ENCODE peak calls at places on chromosomes 12 and 14, in nine cellular contexts. One of them, this sample, is unnamed.

GRCh38 chr14:72879431-72879830 is 14.5 kb downstream of the DPF3 start:
- DNase-seq in tibial artery: no peak
- DNase-seq in mesothelial cell of epicardium: no peak
- DNase-seq in ascending aorta: no peak
- DNase-seq in neural crest cell: no peak
- DNase-seq in pancreas: no peak
- DNase-seq in GM12865: no peak
- DNase-seq in NB4: no peak
- DNase-seq in IMR-90: no peak
- DNase-seq in this sample: no peak

GRCh38 chr14:60183724-60184596 is 18.8 kb upstream of the DHRS7 start:
- DNase-seq in pancreas: no peak
- DNase-seq in GM12865: peak; percentile 82
- DNase-seq in ascending aorta: no peak
- DNase-seq in mesothelial cell of epicardium: no peak
- DNase-seq in IMR-90: peak; percentile 77
- DNase-seq in NB4: peak; percentile 75
- DNase-seq in tibial artery: no peak
- DNase-seq in neural crest cell: peak; percentile 13
- DNase-seq in this sample: peak; percentile 18

GRCh38 chr12:87930652-87931051 is 98.5 kb downstream of the C12orf50 start:
- DNase-seq in tibial artery: no peak
- DNase-seq in GM12865: no peak
- DNase-seq in mesothelial cell of epicardium: no peak
- DNase-seq in ascending aorta: no peak
- DNase-seq in IMR-90: no peak
- DNase-seq in NB4: no peak
- DNase-seq in neural crest cell: no peak
- DNase-seq in pancreas: no peak
- DNase-seq in this sample: no peak

GRCh38 chr14:50871223-50871622 is 630 bp upstream of the ABHD12B start:
- DNase-seq in mesothelial cell of epicardium: no peak
- DNase-seq in ascending aorta: no peak
- DNase-seq in tibial artery: no peak
- DNase-seq in GM12865: no peak
- DNase-seq in IMR-90: no peak
- DNase-seq in pancreas: no peak
- DNase-seq in neural crest cell: no peak
- DNase-seq in NB4: no peak
- DNase-seq in this sample: no peak

GRCh38 chr12:91786490-91787272 is 359.0 kb downstream of the BTG1 start:
- DNase-seq in pancreas: no peak
- DNase-seq in mesothelial cell of epicardium: no peak
- DNase-seq in tibial artery: no peak
- DNase-seq in GM12865: no peak
- DNase-seq in ascending aorta: no peak
- DNase-seq in neural crest cell: no peak
- DNase-seq in IMR-90: no peak
- DNase-seq in NB4: no peak
- DNase-seq in this sample: no peak

GRCh38 chr12:9244894-9245293 is 36.7 kb upstream of the PZP start:
- DNase-seq in pancreas: peak; percentile 24
- DNase-seq in ascending aorta: no peak
- DNase-seq in tibial artery: no peak
- DNase-seq in NB4: no peak
- DNase-seq in GM12865: peak; percentile 68
- DNase-seq in mesothelial cell of epicardium: no peak
- DNase-seq in IMR-90: no peak
- DNase-seq in neural crest cell: no peak
- DNase-seq in this sample: peak; percentile 83

GRCh38 chr14:31921741-31922140 is 155.4 kb upstream of the ARHGAP5 start:
- DNase-seq in NB4: no peak
- DNase-seq in mesothelial cell of epicardium: no peak
- DNase-seq in tibial artery: no peak
- DNase-seq in IMR-90: no peak
- DNase-seq in pancreas: no peak
- DNase-seq in ascending aorta: no peak
- DNase-seq in neural crest cell: no peak
- DNase-seq in GM12865: no peak
- DNase-seq in this sample: no peak

GRCh38 chr14:62373889-62374394 is 611.7 kb downstream of the SNAPC1 start:
- DNase-seq in pancreas: no peak
- DNase-seq in neural crest cell: no peak
- DNase-seq in tibial artery: no peak
- DNase-seq in IMR-90: peak; percentile 3
- DNase-seq in GM12865: no peak
- DNase-seq in mesothelial cell of epicardium: no peak
- DNase-seq in NB4: no peak
- DNase-seq in ascending aorta: no peak
- DNase-seq in this sample: no peak

GRCh38 chr12:18567787-18568186 is 170.0 kb downstream of the PLCZ1 start:
- DNase-seq in tibial artery: no peak
- DNase-seq in ascending aorta: no peak
- DNase-seq in pancreas: no peak
- DNase-seq in neural crest cell: no peak
- DNase-seq in mesothelial cell of epicardium: no peak
- DNase-seq in NB4: no peak
- DNase-seq in IMR-90: no peak
- DNase-seq in GM12865: no peak
- DNase-seq in this sample: no peak

GRCh38 chr12:67034110-67034879 is 234.9 kb upstream of the CAND1 start:
- DNase-seq in GM12865: no peak
- DNase-seq in NB4: no peak
- DNase-seq in mesothelial cell of epicardium: no peak
- DNase-seq in IMR-90: peak; percentile 2
- DNase-seq in tibial artery: no peak
- DNase-seq in pancreas: peak; percentile 21
- DNase-seq in neural crest cell: no peak
- DNase-seq in ascending aorta: no peak
- DNase-seq in this sample: peak; percentile 16

GRCh38 chr14:28704153-28704552 is 62.4 kb upstream of the FOXG1 start:
- DNase-seq in ascending aorta: no peak
- DNase-seq in pancreas: no peak
- DNase-seq in IMR-90: no peak
- DNase-seq in neural crest cell: no peak
- DNase-seq in GM12865: no peak
- DNase-seq in mesothelial cell of epicardium: no peak
- DNase-seq in tibial artery: no peak
- DNase-seq in NB4: no peak
- DNase-seq in this sample: no peak

GRCh38 chr12:12796928-12797788 is 11.7 kb downstream of the APOLD1 start:
- DNase-seq in mesothelial cell of epicardium: no peak
- DNase-seq in NB4: no peak
- DNase-seq in ascending aorta: no peak
- DNase-seq in GM12865: no peak
- DNase-seq in tibial artery: no peak
- DNase-seq in pancreas: no peak
- DNase-seq in neural crest cell: no peak
- DNase-seq in IMR-90: no peak
- DNase-seq in this sample: no peak

DNA sequence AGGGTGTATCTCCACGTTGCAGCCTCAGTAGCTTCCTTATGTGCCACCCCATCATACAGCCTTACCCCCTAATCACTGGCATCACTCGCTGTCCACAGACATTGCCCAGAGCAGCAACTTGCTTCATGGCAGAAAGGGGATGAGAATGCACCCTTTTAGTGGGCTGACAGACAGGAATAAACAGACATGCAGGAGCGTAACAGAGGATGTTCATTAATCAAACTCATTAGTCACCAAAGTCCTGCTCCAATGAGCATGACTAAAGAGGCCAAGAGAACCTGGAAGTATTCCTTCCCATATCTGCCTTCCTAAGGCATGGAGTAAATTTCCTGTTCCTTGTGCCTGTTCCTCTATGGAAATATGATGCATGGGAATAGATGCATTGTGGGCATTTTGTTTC is 197.0 kb downstream of the PHLDA1 start:
- DNase-seq in GM12865: no peak
- DNase-seq in ascending aorta: no peak
- DNase-seq in mesothelial cell of epicardium: no peak
- DNase-seq in pancreas: no peak
- DNase-seq in IMR-90: peak; percentile 61
- DNase-seq in tibial artery: no peak
- DNase-seq in neural crest cell: no peak
- DNase-seq in NB4: no peak
- DNase-seq in this sample: no peak
- TF ChIP-seq CTCF in GM12865: no peak
- TF ChIP-seq CTCF in ascending aorta: no peak
- TF ChIP-seq CTCF in mesothelial cell of epicardium: no peak
- TF ChIP-seq CTCF in pancreas: no peak
- TF ChIP-seq CTCF in IMR-90: no peak
- TF ChIP-seq CTCF in tibial artery: no peak
- TF ChIP-seq CTCF in neural crest cell: no peak
- TF ChIP-seq CTCF in NB4: no peak
- TF ChIP-seq CTCF in this sample: no peak

GRCh38 chr12:52693261-52693660 is 10.1 kb downstream of the KRT77 start:
- DNase-seq in GM12865: no peak
- DNase-seq in tibial artery: no peak
- DNase-seq in ascending aorta: no peak
- DNase-seq in neural crest cell: no peak
- DNase-seq in NB4: no peak
- DNase-seq in mesothelial cell of epicardium: no peak
- DNase-seq in pancreas: no peak
- DNase-seq in IMR-90: no peak
- DNase-seq in this sample: no peak

GRCh38 chr12:52691076-52691764 is 11.0 kb upstream of the KRT1 start:
- DNase-seq in neural crest cell: peak; percentile 10
- DNase-seq in NB4: no peak
- DNase-seq in mesothelial cell of epicardium: peak; percentile 51
- DNase-seq in ascending aorta: no peak
- DNase-seq in tibial artery: no peak
- DNase-seq in pancreas: peak; percentile 34
- DNase-seq in GM12865: no peak
- DNase-seq in IMR-90: no peak
- DNase-seq in this sample: peak; percentile 57

GRCh38 chr12:52690351-52691075 is 10.3 kb upstream of the KRT1 start:
- DNase-seq in GM12865: no peak
- DNase-seq in NB4: no peak
- DNase-seq in ascending aorta: no peak
- DNase-seq in neural crest cell: no peak
- DNase-seq in IMR-90: no peak
- DNase-seq in mesothelial cell of epicardium: no peak
- DNase-seq in tibial artery: no peak
- DNase-seq in pancreas: no peak
- DNase-seq in this sample: no peak

GRCh38 chr12:52691765-52692150 is 11.6 kb upstream of the KRT1 start:
- DNase-seq in mesothelial cell of epicardium: no peak
- DNase-seq in neural crest cell: no peak
- DNase-seq in ascending aorta: no peak
- DNase-seq in pancreas: no peak
- DNase-seq in NB4: no peak
- DNase-seq in tibial artery: no peak
- DNase-seq in IMR-90: no peak
- DNase-seq in GM12865: no peak
- DNase-seq in this sample: no peak

GRCh38 chr12:52692253-52692652 is 11.1 kb downstream of the KRT77 start:
- DNase-seq in tibial artery: no peak
- DNase-seq in mesothelial cell of epicardium: no peak
- DNase-seq in IMR-90: no peak
- DNase-seq in pancreas: no peak
- DNase-seq in neural crest cell: no peak
- DNase-seq in ascending aorta: no peak
- DNase-seq in GM12865: no peak
- DNase-seq in NB4: peak; percentile 37
- DNase-seq in this sample: no peak
- TF ChIP-seq CTCF in tibial artery: no peak
- TF ChIP-seq CTCF in mesothelial cell of epicardium: no peak
- TF ChIP-seq CTCF in IMR-90: no peak
- TF ChIP-seq CTCF in pancreas: no peak
- TF ChIP-seq CTCF in neural crest cell: no peak
- TF ChIP-seq CTCF in ascending aorta: no peak
- TF ChIP-seq CTCF in GM12865: peak; percentile 15
- TF ChIP-seq CTCF in NB4: peak; percentile 41
- TF ChIP-seq CTCF in this sample: no peak

DNA sequence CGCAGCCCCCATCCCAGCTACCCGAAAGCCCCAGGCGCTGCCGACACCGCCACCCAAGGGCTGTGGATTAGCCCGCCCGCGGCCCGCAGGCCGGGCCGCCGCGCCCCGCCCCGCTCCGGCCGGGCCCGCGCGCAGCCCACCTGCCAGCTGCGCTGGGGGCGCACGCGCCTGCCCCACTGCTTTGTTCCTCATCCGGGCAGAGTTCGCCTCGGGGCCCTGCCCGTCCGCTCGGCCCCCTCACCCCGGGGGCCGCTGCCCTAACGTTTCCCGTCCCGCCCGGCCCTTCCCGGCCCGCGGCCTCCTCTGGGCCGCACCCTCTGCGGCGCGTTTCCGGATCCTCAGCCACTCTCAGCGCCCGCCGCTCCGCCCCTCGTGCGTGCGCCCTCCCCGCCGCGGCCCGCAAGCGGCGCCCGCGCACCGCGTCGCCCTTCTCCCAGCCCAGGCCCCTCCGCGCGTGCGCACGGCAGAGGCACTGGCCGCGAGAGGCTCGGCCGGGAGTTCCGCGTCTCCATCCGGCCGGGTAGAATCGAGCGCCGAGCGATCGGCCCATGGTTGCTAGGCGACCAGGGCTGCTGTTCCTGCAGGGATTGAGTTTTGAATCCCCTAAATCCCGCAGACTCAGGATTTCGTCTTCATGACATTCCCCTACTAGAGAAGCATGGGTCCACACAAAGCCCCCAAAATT is at the start of gene PRDM4:
- DNase-seq in ascending aorta: peak; percentile 98
- DNase-seq in tibial artery: peak; percentile 93
- DNase-seq in neural crest cell: peak; percentile 87
- DNase-seq in pancreas: peak; percentile 95
- DNase-seq in GM12865: peak; percentile 96
- DNase-seq in mesothelial cell of epicardium: peak; percentile 95
- DNase-seq in NB4: peak; percentile 96
- DNase-seq in IMR-90: peak; percentile 93
- DNase-seq in this sample: peak; percentile 89
- TF ChIP-seq CTCF in ascending aorta: peak; percentile 39
- TF ChIP-seq CTCF in tibial artery: peak; percentile 44
- TF ChIP-seq CTCF in neural crest cell: peak; percentile 56
- TF ChIP-seq CTCF in pancreas: no peak
- TF ChIP-seq CTCF in GM12865: peak; percentile 70
- TF ChIP-seq CTCF in mesothelial cell of epicardium: peak; percentile 28
- TF ChIP-seq CTCF in NB4: no peak
- TF ChIP-seq CTCF in IMR-90: peak; percentile 59
- TF ChIP-seq CTCF in this sample: no peak

DNA sequence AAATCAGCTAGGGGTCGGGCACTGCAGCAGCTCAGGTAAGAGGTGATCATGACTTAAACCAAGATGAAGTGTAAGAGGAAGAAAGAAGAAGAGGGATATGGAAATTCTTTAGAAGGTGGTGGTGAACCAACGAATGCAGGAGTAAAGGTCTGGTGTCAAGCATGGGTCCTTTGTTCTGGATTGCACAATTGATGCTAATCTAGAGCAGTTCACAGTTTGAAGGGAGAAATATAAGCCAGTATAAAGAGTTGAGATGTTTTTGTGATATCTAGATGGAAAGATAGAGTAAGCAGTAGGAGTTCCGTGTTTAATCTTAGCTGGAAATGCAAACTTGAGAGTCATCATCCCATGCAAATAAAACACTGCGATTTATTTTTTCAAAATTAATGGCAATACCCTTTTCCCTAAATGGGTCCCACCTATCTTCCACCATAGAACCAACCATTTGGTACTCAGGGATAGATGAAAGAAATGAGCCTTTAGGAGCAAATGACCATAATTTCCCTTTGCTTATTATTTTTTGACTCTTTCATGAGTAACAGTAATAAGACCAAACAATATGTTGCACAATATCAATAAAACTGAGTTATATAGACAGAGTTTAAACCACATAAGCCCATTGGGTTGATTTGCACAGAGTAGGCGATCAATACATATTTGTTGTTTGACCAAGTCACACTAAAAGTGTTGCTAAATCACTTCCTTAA is 15.0 kb upstream of the MGP start:
- DNase-seq in pancreas: no peak
- DNase-seq in tibial artery: no peak
- DNase-seq in ascending aorta: no peak
- DNase-seq in GM12865: no peak
- DNase-seq in neural crest cell: no peak
- DNase-seq in IMR-90: no peak
- DNase-seq in NB4: no peak
- DNase-seq in mesothelial cell of epicardium: no peak
- DNase-seq in this sample: no peak
- TF ChIP-seq CTCF in pancreas: no peak
- TF ChIP-seq CTCF in tibial artery: no peak
- TF ChIP-seq CTCF in ascending aorta: no peak
- TF ChIP-seq CTCF in GM12865: no peak
- TF ChIP-seq CTCF in neural crest cell: no peak
- TF ChIP-seq CTCF in IMR-90: no peak
- TF ChIP-seq CTCF in NB4: no peak
- TF ChIP-seq CTCF in mesothelial cell of epicardium: no peak
- TF ChIP-seq CTCF in this sample: no peak